ENCODE peak calls at places on chromosomes 6 and 20, in four cellular contexts. One of them, this sample, is unnamed.

GRCh38 chr20:20365593-20365992 is 2.3 kb upstream of the INSM1 start:
- DNase-seq in NCI-H460: no peak
- DNase-seq in Jurkat, Clone E6-1: no peak
- DNase-seq in CD4-positive, alpha-beta T cell: no peak
- DNase-seq in this sample: no peak

GRCh38 chr6:11110921-11111768 is at the start of gene ERVFRD-1:
- DNase-seq in CD4-positive, alpha-beta T cell: no peak
- DNase-seq in NCI-H460: no peak
- DNase-seq in Jurkat, Clone E6-1: no peak
- DNase-seq in this sample: no peak

GRCh38 chr6:106315765-106316375 is 9.7 kb downstream of the ATG5 start:
- DNase-seq in NCI-H460: no peak
- DNase-seq in CD4-positive, alpha-beta T cell: no peak
- DNase-seq in Jurkat, Clone E6-1: peak; percentile 53
- DNase-seq in this sample: peak; percentile 42

GRCh38 chr20:57536759-57537724 is 12.1 kb upstream of the CTCFL start:
- DNase-seq in NCI-H460: no peak
- DNase-seq in CD4-positive, alpha-beta T cell: no peak
- DNase-seq in Jurkat, Clone E6-1: no peak
- DNase-seq in this sample: no peak

GRCh38 chr6:112018619-112019416 is 35.1 kb upstream of the CCN6 start:
- DNase-seq in CD4-positive, alpha-beta T cell: no peak
- DNase-seq in NCI-H460: no peak
- DNase-seq in Jurkat, Clone E6-1: no peak
- DNase-seq in this sample: peak; percentile 88

GRCh38 chr6:73461537-73462350 is at the start of gene MTO1:
- DNase-seq in NCI-H460: peak; percentile 88
- DNase-seq in Jurkat, Clone E6-1: peak; percentile 96
- DNase-seq in CD4-positive, alpha-beta T cell: peak; percentile 75
- DNase-seq in this sample: peak; percentile 86

GRCh38 chr20:539848-540247 is 3.7 kb downstream of the CSNK2A1 start:
- DNase-seq in Jurkat, Clone E6-1: no peak
- DNase-seq in NCI-H460: no peak
- DNase-seq in CD4-positive, alpha-beta T cell: no peak
- DNase-seq in this sample: peak; percentile 83

GRCh38 chr6:153108320-153108719 is 22.8 kb downstream of the RGS17 start:
- DNase-seq in NCI-H460: no peak
- DNase-seq in Jurkat, Clone E6-1: no peak
- DNase-seq in CD4-positive, alpha-beta T cell: no peak
- DNase-seq in this sample: peak; percentile 60

GRCh38 chr6:150417899-150418824 is 49.4 kb downstream of the IYD start:
- DNase-seq in Jurkat, Clone E6-1: peak; percentile 60
- DNase-seq in CD4-positive, alpha-beta T cell: no peak
- DNase-seq in NCI-H460: peak; percentile 84
- DNase-seq in this sample: peak; percentile 78

GRCh38 chr6:149212892-149213786 is 104.4 kb upstream of the TAB2 start:
- DNase-seq in CD4-positive, alpha-beta T cell: no peak
- DNase-seq in NCI-H460: no peak
- DNase-seq in Jurkat, Clone E6-1: no peak
- DNase-seq in this sample: no peak

GRCh38 chr20:35002426-35003210 is 47.0 kb downstream of the MYH7B start:
- DNase-seq in CD4-positive, alpha-beta T cell: no peak
- DNase-seq in NCI-H460: no peak
- DNase-seq in Jurkat, Clone E6-1: no peak
- DNase-seq in this sample: no peak

GRCh38 chr6:56720882-56721281 is 78.2 kb upstream of the DST start:
- DNase-seq in CD4-positive, alpha-beta T cell: no peak
- DNase-seq in NCI-H460: no peak
- DNase-seq in Jurkat, Clone E6-1: no peak
- DNase-seq in this sample: no peak

GRCh38 chr6:71284785-71285184 is 3.8 kb upstream of the OGFRL1 start:
- DNase-seq in NCI-H460: no peak
- DNase-seq in CD4-positive, alpha-beta T cell: no peak
- DNase-seq in Jurkat, Clone E6-1: no peak
- DNase-seq in this sample: no peak

This sample was measured in dermis microvascular lymphatic vessel endothelial cell.